ENCODE peak calls at places on chromosomes 6 and 20, in ten cellular contexts. E, A, I, O, H, P, F, W, C and D are unnamed samples.

GRCh38 chr6:27188206-27188884 is 59.2 kb upstream of the PRSS16 start:
- DNase-seq in E (no peak), A (peak; percentile 55), I (peak; percentile 53), O (peak; percentile 19), H (peak; percentile 84), P (peak; percentile 83), F (peak; percentile 81), W (peak; percentile 82), C (peak; percentile 21), D (peak; percentile 78)

GRCh38 chr6:36123270-36124139 is 6.8 kb upstream of the MAPK13 start:
- DNase-seq in E (peak; percentile 54), A (peak; percentile 86), I (peak; percentile 65), O (peak; percentile 50), H (peak; percentile 70), P (peak; percentile 92), F (peak; percentile 96), W (peak; percentile 85), C (peak; percentile 76), D (peak; percentile 64)

GRCh38 chr6:70673601-70674000 is 5.9 kb downstream of the SMAP1 start:
- DNase-seq in E (no peak), A (no peak), I (no peak), O (no peak), H (no peak), P (no peak), F (no peak), W (no peak), C (no peak), D (peak; percentile 26)

GRCh38 chr20:38294334-38294592 is 9.7 kb upstream of the BPI start:
- DNase-seq in E (no peak), A (no peak), I (no peak), O (no peak), H (no peak), P (no peak), F (no peak), W (no peak), C (no peak), D (no peak)

GRCh38 chr6:143064996-143065683 is 4.5 kb downstream of the AIG1 start:
- DNase-seq in E (no peak), A (no peak), I (no peak), O (no peak), H (no peak), P (peak; percentile 31), F (no peak), W (no peak), C (no peak), D (peak; percentile 70)

GRCh38 chr20:50380697-50381040 is 129.5 kb upstream of the PTPN1 start:
- DNase-seq in E (peak; percentile 32), A (peak; percentile 50), I (peak; percentile 59), O (no peak), H (no peak), P (peak; percentile 59), F (no peak), W (no peak), C (no peak), D (peak; percentile 28)

GRCh38 chr6:151441390-151442166 is 10.3 kb downstream of the RMND1 start:
- DNase-seq in E (no peak), A (peak; percentile 22), I (no peak), O (no peak), H (no peak), P (no peak), F (no peak), W (no peak), C (no peak), D (no peak)

GRCh38 chr6:122717350-122717749 is 62.2 kb upstream of the FABP7 start:
- DNase-seq in E (no peak), A (peak; percentile 60), I (no peak), O (no peak), H (peak; percentile 48), P (no peak), F (no peak), W (no peak), C (no peak), D (no peak)

GRCh38 chr20:4020256-4020655 is 4.9 kb upstream of the RNF24 start:
- DNase-seq in E (no peak), A (no peak), I (no peak), O (no peak), H (no peak), P (no peak), F (no peak), W (no peak), C (no peak), D (no peak)

GRCh38 chr6:53347250-53347920 is 1.4 kb downstream of the ELOVL5 start:
- DNase-seq in E (peak; percentile 16), A (peak; percentile 57), I (no peak), O (no peak), H (peak; percentile 3), P (peak; percentile 37), F (no peak), W (peak; percentile 75), C (no peak), D (peak; percentile 47)

GRCh38 chr20:30610044-30610693 is 647.3 kb upstream of the DEFB115 start:
- DNase-seq in E (no peak), A (no peak), I (no peak), O (no peak), H (no peak), P (no peak), F (no peak), W (no peak), C (no peak), D (no peak)

GRCh38 chr6:17045581-17046322 is 56.1 kb upstream of the STMND1 start:
- DNase-seq in E (no peak), A (peak; percentile 11), I (peak; percentile 32), O (no peak), H (no peak), P (no peak), F (no peak), W (no peak), C (peak; percentile 10), D (no peak)

GRCh38 chr6:106973018-106973840 is 1.3 kb downstream of the CD24 start:
- DNase-seq in E (peak; percentile 43), A (peak; percentile 62), I (no peak), O (no peak), H (peak; percentile 37), P (peak; percentile 7), F (peak; percentile 87), W (no peak), C (peak; percentile 9), D (peak; percentile 30)

GRCh38 chr6:38460216-38460615 is 179.5 kb downstream of the BTBD9 start:
- DNase-seq in E (no peak), A (no peak), I (no peak), O (no peak), H (no peak), P (peak; percentile 6), F (no peak), W (no peak), C (no peak), D (peak; percentile 29)